ENCODE peak calls at places on chromosome 21, in five cellular contexts. D, E, Z, A and G are unnamed samples.

GRCh38 chr21:25330266-25330665 is 277.0 kb downstream of the MRPL39 start:
- DNase-seq in E (peak; percentile 41), Z (no peak), D (no peak), A (no peak), G (no peak)

GRCh38 chr21:44988607-44989537 is 49.0 kb downstream of the SLX9 start:
- DNase-seq in D (no peak), E (no peak), Z (no peak), A (no peak), G (no peak)

GRCh38 chr21:44478124-44478800 is 23.0 kb downstream of the LRRC3 start:
- DNase-seq in D (no peak), Z (no peak), A (no peak), E (no peak), G (no peak)

GRCh38 chr21:42262826-42263225 is 43.9 kb downstream of the ABCG1 start:
- DNase-seq in D (no peak), A (no peak), E (peak; percentile 22), Z (peak; percentile 86), G (peak; percentile 3)

GRCh38 chr21:45322231-45322959 is 34.7 kb upstream of the POFUT2 start:
- DNase-seq in D (peak; percentile 36), Z (no peak), E (no peak), A (no peak), G (no peak)

GRCh38 chr21:28342229-28342810 is 650.4 kb downstream of the LTN1 start:
- DNase-seq in Z (no peak), D (no peak), A (no peak), E (no peak), G (peak; percentile 52)

GRCh38 chr21:39696196-39696595 is 48.8 kb upstream of the IGSF5 start:
- DNase-seq in D (no peak), A (no peak), Z (no peak), E (no peak), G (no peak)

GRCh38 chr21:46554431-46555224 is 50.3 kb downstream of the S100B start:
- DNase-seq in Z (no peak), A (no peak), D (no peak), E (no peak), G (no peak)

GRCh38 chr21:39720126-39720778 is 24.7 kb upstream of the IGSF5 start:
- DNase-seq in D (no peak), Z (no peak), E (peak; percentile 42), A (no peak), G (peak; percentile 47)

GRCh38 chr21:34078915-34079314 is 5.5 kb downstream of the MRPS6 start:
- DNase-seq in A (no peak), E (no peak), Z (no peak), D (no peak), G (no peak)

GRCh38 chr21:37365657-37366487 is 701 bp upstream of the DYRK1A start:
- DNase-seq in D (peak; percentile 58), E (peak; percentile 82), A (peak; percentile 80), Z (no peak), G (peak; percentile 81)

GRCh38 chr21:44920694-44921604 is at the start of gene ITGB2:
- DNase-seq in E (no peak), D (no peak), Z (no peak), A (no peak), G (no peak)

GRCh38 chr21:28758883-28759242 is 233.8 kb downstream of the LTN1 start:
- DNase-seq in Z (no peak), A (no peak), D (no peak), E (no peak), G (no peak)

GRCh38 chr21:15400905-15401304 is 328.9 kb upstream of the USP25 start:
- DNase-seq in A (no peak), D (no peak), Z (no peak), E (no peak), G (no peak)